ENCODE peak calls at places on chromosomes 3 and 15, in nine cellular contexts. B, K, J, A, H, X, M, R and G are unnamed samples.

GRCh38 chr3:114235431-114235830 is 1.9 kb downstream of the ZNF80 start:
- DNase-seq in B (no peak), K (no peak), J (no peak), A (no peak), H (no peak), X (no peak), M (no peak), R (no peak), G (no peak)

GRCh38 chr3:24072193-24072592 is 127.1 kb downstream of the NR1D2 start:
- DNase-seq in B (no peak), K (no peak), J (no peak), A (no peak), H (no peak), X (no peak), M (no peak), R (no peak), G (no peak)

GRCh38 chr3:2262204-2262603 is 163.5 kb downstream of the CNTN4 start:
- DNase-seq in B (no peak), K (no peak), J (peak; percentile 41), A (no peak), H (peak; percentile 38), X (no peak), M (no peak), R (no peak), G (no peak)

GRCh38 chr15:28086175-28086703 is 12.9 kb downstream of the OCA2 start:
- DNase-seq in B (no peak), K (peak; percentile 66), J (no peak), A (peak; percentile 47), H (peak; percentile 65), X (peak; percentile 62), M (no peak), R (peak; percentile 66), G (peak; percentile 32)

GRCh38 chr3:184168363-184169120 is 6.1 kb upstream of the AP2M1 start:
- DNase-seq in B (no peak), K (no peak), J (no peak), A (peak; percentile 55), H (no peak), X (peak; percentile 70), M (no peak), R (no peak), G (peak; percentile 78)

GRCh38 chr15:38370079-38370478 is 83.8 kb upstream of the FAM98B start:
- DNase-seq in B (no peak), K (no peak), J (no peak), A (no peak), H (no peak), X (no peak), M (no peak), R (no peak), G (no peak)

GRCh38 chr3:66405701-66406091 is 95.1 kb downstream of the LRIG1 start:
- DNase-seq in B (no peak), K (no peak), J (no peak), A (peak; percentile 79), H (no peak), X (peak; percentile 50), M (no peak), R (no peak), G (peak; percentile 51)

GRCh38 chr3:46440531-46441294 is 24.0 kb downstream of the LTF start:
- DNase-seq in B (no peak), K (no peak), J (no peak), A (no peak), H (no peak), X (no peak), M (no peak), R (peak; percentile 87), G (no peak)

GRCh38 chr3:49723301-49723630 is 485 bp downstream of the GMPPB start:
- DNase-seq in B (no peak), K (peak; percentile 63), J (peak; percentile 84), A (peak; percentile 21), H (peak; percentile 72), X (peak; percentile 33), M (peak; percentile 23), R (peak; percentile 73), G (no peak)

GRCh38 chr3:126034481-126035361 is 49.2 kb downstream of the SLC41A3 start:
- DNase-seq in B (peak; percentile 83), K (no peak), J (no peak), A (no peak), H (no peak), X (no peak), M (no peak), R (no peak), G (no peak)

GRCh38 chr3:103767635-103768034 is 1332.8 kb downstream of the ZPLD1 start:
- DNase-seq in B (no peak), K (no peak), J (no peak), A (no peak), H (no peak), X (no peak), M (no peak), R (no peak), G (no peak)

GRCh38 chr15:45799508-45799907 is 164.7 kb downstream of the SQOR start:
- DNase-seq in B (no peak), K (no peak), J (no peak), A (no peak), H (no peak), X (no peak), M (no peak), R (peak; percentile 32), G (no peak)

GRCh38 chr3:65672876-65673815 is 365.6 kb downstream of the MAGI1 start:
- DNase-seq in B (no peak), K (peak; percentile 75), J (peak; percentile 68), A (peak; percentile 67), H (peak; percentile 51), X (peak; percentile 70), M (peak; percentile 32), R (peak; percentile 33), G (peak; percentile 37)

GRCh38 chr15:24857777-24858176 is 97.0 kb upstream of the SNRPN start:
- DNase-seq in B (no peak), K (no peak), J (no peak), A (peak; percentile 45), H (no peak), X (no peak), M (no peak), R (no peak), G (no peak)

GRCh38 chr3:146589899-146590508 is 15.1 kb downstream of the PLSCR5 start:
- DNase-seq in B (no peak), K (peak; percentile 68), J (no peak), A (peak; percentile 72), H (no peak), X (peak; percentile 76), M (no peak), R (peak; percentile 53), G (peak; percentile 45)

GRCh38 chr3:53813876-53814275 is 32.3 kb downstream of the CHDH start:
- DNase-seq in B (no peak), K (no peak), J (no peak), A (no peak), H (no peak), X (no peak), M (no peak), R (no peak), G (no peak)

GRCh38 chr15:68581725-68582124 is 2.9 kb downstream of the CORO2B start:
- DNase-seq in B (no peak), K (no peak), J (no peak), A (no peak), H (no peak), X (no peak), M (no peak), R (no peak), G (no peak)
- H3K4me3 ChIP-seq in B (no peak overlapping the region), K (no peak overlapping the region), J (no peak overlapping the region), A (no peak overlapping the region), H (no peak overlapping the region), X (no peak overlapping the region), M (no peak overlapping the region), R (no peak overlapping the region), G (no peak overlapping the region)

GRCh38 chr3:192817053-192817452 is 89.7 kb upstream of the FGF12 start:
- DNase-seq in B (peak; percentile 45), K (no peak), J (no peak), A (peak; percentile 55), H (no peak), X (peak; percentile 50), M (no peak), R (no peak), G (no peak)

GRCh38 chr3:192818126-192818525 is 90.8 kb upstream of the FGF12 start:
- DNase-seq in B (no peak), K (no peak), J (no peak), A (no peak), H (no peak), X (no peak), M (no peak), R (no peak), G (no peak)

GRCh38 chr3:192816274-192816853 is 89.0 kb upstream of the FGF12 start:
- DNase-seq in B (no peak), K (peak; percentile 52), J (no peak), A (peak; percentile 75), H (no peak), X (peak; percentile 79), M (no peak), R (peak; percentile 52), G (no peak)

GRCh38 chr3:192817506-192817905 is 90.2 kb upstream of the FGF12 start:
- DNase-seq in B (peak; percentile 90), K (no peak), J (no peak), A (no peak), H (no peak), X (no peak), M (no peak), R (no peak), G (no peak)

GRCh38 chr3:192812736-192813383 is 85.5 kb upstream of the FGF12 start:
- DNase-seq in B (peak; percentile 26), K (peak; percentile 62), J (no peak), A (peak; percentile 80), H (no peak), X (peak; percentile 83), M (no peak), R (peak; percentile 53), G (peak; percentile 69)
- TF ChIP-seq CTCF in B (peak; percentile 66), K (peak; percentile 72), J (peak; percentile 54), A (peak; percentile 74), H (peak; percentile 19), X (peak; percentile 72), M (peak; percentile 53), R (peak; percentile 55), G (peak; percentile 68)

GRCh38 chr15:73171711-73172110 is 119.4 kb downstream of the NEO1 start:
- DNase-seq in B (no peak), K (no peak), J (no peak), A (no peak), H (no peak), X (no peak), M (no peak), R (no peak), G (no peak)

GRCh38 chr15:73165435-73165834 is 113.2 kb downstream of the NEO1 start:
- DNase-seq in B (no peak), K (no peak), J (no peak), A (no peak), H (no peak), X (no peak), M (no peak), R (no peak), G (no peak)

GRCh38 chr15:73168487-73168886 is 116.2 kb downstream of the NEO1 start:
- DNase-seq in B (no peak), K (no peak), J (no peak), A (no peak), H (no peak), X (no peak), M (no peak), R (no peak), G (no peak)

GRCh38 chr15:73165844-73166243 is 113.6 kb downstream of the NEO1 start:
- DNase-seq in B (no peak), K (no peak), J (no peak), A (no peak), H (no peak), X (no peak), M (no peak), R (no peak), G (no peak)
- H3K4me3 ChIP-seq in B (no peak overlapping the region), K (no peak overlapping the region), J (no peak overlapping the region), A (no peak overlapping the region), H (no peak overlapping the region), X (no peak overlapping the region), M (no peak overlapping the region), R (no peak overlapping the region), G (no peak overlapping the region)

GRCh38 chr3:144687862-144688261 is 716.2 kb downstream of the DIPK2A start:
- DNase-seq in B (no peak), K (no peak), J (no peak), A (no peak), H (no peak), X (peak; percentile 3), M (no peak), R (no peak), G (no peak)
- TF ChIP-seq CTCF in B (no peak), K (peak; percentile 20), J (no peak), A (no peak), H (no peak), X (no peak), M (no peak), R (no peak), G (no peak)